ENCODE peak calls at places on chromosomes 4 and X, in seven cellular contexts. X, I, J, S, R, E and Y are unnamed samples.

GRCh38 chr4:2850966-2851782 is 7.5 kb downstream of the ADD1 start:
- DNase-seq in X (no peak), J (no peak), I (no peak), R (no peak), E (no peak), S (peak; percentile 66), Y (no peak)

GRCh38 chrX:10199212-10199611 is 42.4 kb downstream of the CLCN4 start:
- DNase-seq in I (no peak), E (no peak), X (no peak), R (no peak), S (peak; percentile 34), J (no peak), Y (no peak)

GRCh38 chrX:125627676-125628075 is 308.0 kb downstream of the TEX13C start:
- DNase-seq in I (no peak), E (no peak), S (no peak), R (no peak), J (no peak), X (no peak), Y (no peak)

GRCh38 chr4:78332974-78333373 is 218.6 kb upstream of the ANXA3 start:
- DNase-seq in X (no peak), S (no peak), J (no peak), I (no peak), E (no peak), R (no peak), Y (no peak)

GRCh38 chrX:55007633-55008032 is 7.5 kb downstream of the APEX2 start:
- DNase-seq in X (no peak), R (peak; percentile 11), J (no peak), S (peak; percentile 66), E (peak; percentile 53), I (no peak), Y (no peak)

GRCh38 chr4:186260117-186260503 is 5.9 kb upstream of the F11 start:
- DNase-seq in R (no peak), J (no peak), X (no peak), S (no peak), E (no peak), I (no peak), Y (no peak)

GRCh38 chrX:74383611-74384010 is 37.7 kb upstream of the SLC16A2 start:
- DNase-seq in J (peak; percentile 72), S (peak; percentile 40), X (no peak), E (no peak), R (no peak), I (no peak), Y (peak; percentile 8)

GRCh38 chr4:185405296-185405999 is 8.8 kb downstream of the ANKRD37 start:
- DNase-seq in R (no peak), J (no peak), X (no peak), I (no peak), S (no peak), E (no peak), Y (no peak)

GRCh38 chr4:139367421-139368090 is 65.3 kb upstream of the NDUFC1 start:
- DNase-seq in S (peak; percentile 77), E (no peak), I (no peak), R (peak; percentile 20), X (no peak), J (no peak), Y (no peak)

GRCh38 chrX:132367984-132368383 is 120.9 kb downstream of the MBNL3 start:
- DNase-seq in S (no peak), E (no peak), I (no peak), X (no peak), R (no peak), J (no peak), Y (no peak)

GRCh38 chr4:104848597-104849225 is 298.0 kb upstream of the TET2 start:
- DNase-seq in E (no peak), S (no peak), X (no peak), J (no peak), I (no peak), R (no peak), Y (no peak)

GRCh38 chr4:17816142-17816541 is 5.4 kb downstream of the NCAPG start:
- DNase-seq in S (no peak), R (no peak), I (no peak), X (no peak), J (no peak), E (no peak), Y (no peak)

GRCh38 chr4:169810325-169811323 is 52.9 kb upstream of the HPF1 start:
- DNase-seq in R (peak; percentile 52), E (no peak), S (peak; percentile 64), J (peak; percentile 55), I (peak; percentile 50), X (no peak), Y (peak; percentile 66)

GRCh38 chrX:18951032-18951431 is 32.9 kb downstream of the PHKA2 start:
- DNase-seq in I (no peak), R (no peak), E (no peak), J (peak; percentile 58), X (no peak), S (no peak), Y (no peak)

GRCh38 chr4:118684873-118685811 is at the start of gene METTL14:
- DNase-seq in J (peak; percentile 99), E (peak; percentile 92), R (peak; percentile 59), X (peak; percentile 90), I (peak; percentile 82), S (peak; percentile 77), Y (peak; percentile 89)

GRCh38 chrX:105191878-105192277 is 28.6 kb downstream of the TEX13A start:
- DNase-seq in S (no peak), X (no peak), R (no peak), I (no peak), J (peak; percentile 71), E (no peak), Y (no peak)

GRCh38 chr4:7034262-7035081 is 8.7 kb upstream of the TADA2B start:
- DNase-seq in E (no peak), I (no peak), J (no peak), R (no peak), S (peak; percentile 70), X (no peak), Y (peak; percentile 37)

GRCh38 chr4:138037716-138038115 is 204.4 kb downstream of the SLC7A11 start:
- DNase-seq in J (no peak), S (peak; percentile 36), R (peak; percentile 69), I (no peak), X (no peak), E (no peak), Y (no peak)

GRCh38 chr4:37685726-37686372 is 327 bp downstream of the RELL1 start:
- DNase-seq in E (peak; percentile 79), S (no peak), I (peak; percentile 81), X (peak; percentile 68), J (no peak), R (no peak), Y (peak; percentile 26)

GRCh38 chr4:54225671-54226398 is 3.3 kb upstream of the PDGFRA start:
- DNase-seq in I (no peak), R (no peak), S (no peak), E (no peak), J (peak; percentile 71), X (no peak), Y (no peak)

GRCh38 chr4:80312124-80312523 is 23.4 kb upstream of the CFAP299 start:
- DNase-seq in R (no peak), I (no peak), S (no peak), X (no peak), J (no peak), E (no peak), Y (no peak)

GRCh38 chrX:84907324-84907946 is 96.2 kb upstream of the APOOL start:
- DNase-seq in I (no peak), S (no peak), X (no peak), R (no peak), J (no peak), E (no peak), Y (no peak)

GRCh38 chr4:31674313-31674947 is 954.3 kb downstream of the PCDH7 start:
- DNase-seq in E (no peak), J (peak; percentile 59), X (no peak), S (no peak), R (no peak), I (no peak), Y (no peak)

GRCh38 chrX:69079278-69079677 is 86.0 kb downstream of the PJA1 start:
- DNase-seq in I (no peak), E (no peak), J (no peak), X (no peak), R (no peak), S (no peak), Y (no peak)

GRCh38 chr4:31741321-31741720 is 1021.2 kb downstream of the PCDH7 start:
- DNase-seq in E (no peak), X (no peak), R (no peak), S (no peak), J (no peak), I (no peak), Y (no peak)

GRCh38 chr4:4271912-4272311 is 18.0 kb downstream of the LYAR start:
- DNase-seq in X (no peak), I (no peak), J (peak; percentile 54), R (no peak), S (no peak), E (no peak), Y (no peak)

GRCh38 chr4:155578219-155578618 is 88.4 kb upstream of the GUCY1A1 start:
- DNase-seq in J (no peak), R (no peak), I (no peak), X (no peak), E (no peak), S (peak; percentile 39), Y (no peak)

DNA sequence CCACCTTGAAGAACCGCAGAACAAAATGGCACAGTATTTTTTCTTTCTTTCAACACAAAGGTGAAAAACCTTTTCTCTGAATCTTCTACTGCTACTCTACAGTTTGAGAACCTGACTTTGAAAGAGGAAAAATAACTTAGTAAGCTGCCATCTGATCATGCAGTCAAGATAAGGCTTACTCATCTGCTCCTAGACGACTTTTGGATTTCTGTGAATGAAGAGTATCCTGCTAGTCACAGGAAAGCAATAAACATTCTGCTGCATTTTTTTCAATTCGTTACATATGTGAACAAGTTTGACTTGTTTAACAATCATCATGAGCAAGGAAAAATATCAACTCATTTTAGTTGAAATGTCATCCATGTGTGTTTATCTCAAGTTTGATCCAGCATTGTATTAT is 25.2 kb downstream of the TIGD2 start:
- DNase-seq in R (no peak), J (no peak), S (peak; percentile 30), X (no peak), I (no peak), E (no peak), Y (no peak)
- H3K27ac ChIP-seq in R (no peak overlapping the region), J (no peak overlapping the region), S (no peak overlapping the region), X (no peak overlapping the region), I (no peak overlapping the region), E (no peak overlapping the region), Y (no peak overlapping the region)

GRCh38 chr4:87030124-87030523 is 95.3 kb downstream of the AFF1 start:
- DNase-seq in S (no peak), X (no peak), E (no peak), I (no peak), R (no peak), J (no peak), Y (no peak)
- H3K27ac ChIP-seq in S (no peak overlapping the region), X (no peak overlapping the region), E (no peak overlapping the region), I (no peak overlapping the region), R (no peak overlapping the region), J (peak overlapping the region; percentile 89), Y (peak overlapping the region; percentile 30)

DNA sequence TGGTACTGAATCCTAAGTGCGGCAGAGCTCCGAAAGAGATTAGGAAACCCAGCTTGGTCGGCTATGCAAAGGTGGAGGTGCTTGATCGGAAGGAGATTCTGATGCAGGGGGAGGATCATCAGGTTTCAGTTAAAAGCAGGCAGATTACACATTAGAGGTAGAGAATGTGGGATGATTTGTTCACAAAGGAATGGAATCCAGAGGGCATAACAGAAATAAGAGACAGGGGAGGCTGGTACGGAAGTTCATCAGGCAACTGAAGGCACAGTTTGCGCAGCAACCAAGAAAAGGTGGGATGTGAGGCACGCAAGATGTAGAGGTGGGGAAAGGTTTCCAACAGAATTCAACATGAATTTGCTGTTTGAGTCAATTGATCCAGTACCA is 432 bp upstream of the ZNF330 start:
- DNase-seq in E (no peak), I (no peak), R (no peak), X (no peak), J (no peak), S (peak; percentile 12), Y (no peak)
- H3K27ac ChIP-seq in E (peak overlapping the region; percentile 88), I (peak overlapping the region; percentile 93), R (no peak overlapping the region), X (no peak overlapping the region), J (no peak overlapping the region), S (peak overlapping the region; percentile 89), Y (peak overlapping the region; percentile 93)

GRCh38 chr4:114926508-114926907 is 186.9 kb downstream of the NDST4 start:
- DNase-seq in J (no peak), X (no peak), I (no peak), R (no peak), E (no peak), S (no peak), Y (no peak)
- H3K27ac ChIP-seq in J (no peak overlapping the region), X (no peak overlapping the region), I (no peak overlapping the region), R (no peak overlapping the region), E (no peak overlapping the region), S (no peak overlapping the region), Y (no peak overlapping the region)